ENCODE peak calls at places on chromosomes 16 and 17, in seven cellular contexts. W is adrenal gland, E is epithelial cell of esophagus, Z is foreskin fibroblast, K is GM13977, U is esophagus muscularis mucosa, C is fibroblast of mammary gland. J is an unnamed sample.

GRCh38 chr17:41992576-41992975 is 24.7 kb downstream of the DNAJC7 start:
- DNase-seq in W (no peak), K (no peak), E (no peak), Z (no peak), U (no peak), C (no peak), J (no peak)

GRCh38 chr17:72165202-72165972 is 44.6 kb downstream of the SOX9 start:
- DNase-seq in Z (no peak), K (no peak), E (no peak), U (no peak), W (no peak), C (no peak), J (no peak)

GRCh38 chr17:27343294-27343693 is 49.4 kb downstream of the WSB1 start:
- DNase-seq in C (no peak), U (no peak), W (no peak), E (no peak), Z (no peak), K (no peak), J (no peak)

GRCh38 chr17:13374203-13375143 is 227.3 kb downstream of the HS3ST3A1 start:
- DNase-seq in C (no peak), K (no peak), U (no peak), W (no peak), E (no peak), Z (no peak), J (no peak)

GRCh38 chr16:774086-775001 is 13.8 kb downstream of the MSLN start:
- DNase-seq in Z (no peak), W (no peak), C (no peak), U (no peak), K (no peak), E (no peak), J (no peak)

GRCh38 chr17:15931394-15931793 is 13.5 kb upstream of the ADORA2B start:
- DNase-seq in U (no peak), Z (no peak), W (no peak), K (no peak), E (no peak), C (no peak), J (no peak)

GRCh38 chr17:80481284-80482057 is 5.1 kb upstream of the NPTX1 start:
- DNase-seq in U (no peak), W (peak; percentile 62), K (no peak), Z (no peak), E (no peak), C (no peak), J (no peak)

GRCh38 chr16:35188288-35189155 is 1729.1 kb downstream of the TP53TG3F start:
- DNase-seq in U (peak; percentile 90), C (no peak), E (peak; percentile 40), W (no peak), Z (no peak), K (no peak), J (peak; percentile 7)

GRCh38 chr17:17363638-17364337 is 60.6 kb downstream of the NT5M start:
- DNase-seq in K (no peak), E (no peak), Z (no peak), C (no peak), W (no peak), U (no peak), J (no peak)

GRCh38 chr16:31114468-31114867 is 3.0 kb upstream of the KAT8 start:
- DNase-seq in U (no peak), Z (no peak), W (no peak), E (no peak), K (no peak), C (peak; percentile 24), J (no peak)

GRCh38 chr17:70420876-70421445 is 251.6 kb downstream of the KCNJ2 start:
- DNase-seq in K (no peak), E (peak; percentile 30), C (peak; percentile 2), U (no peak), W (no peak), Z (no peak), J (no peak)

GRCh38 chr16:78770353-78771091 is 671.1 kb downstream of the WWOX start:
- DNase-seq in Z (no peak), K (peak; percentile 66), E (peak; percentile 6), U (no peak), C (peak; percentile 39), W (peak; percentile 91), J (no peak)

GRCh38 chr16:10729649-10730048 is 14.0 kb upstream of the NUBP1 start:
- DNase-seq in U (peak; percentile 85), E (peak; percentile 66), C (peak; percentile 75), W (peak; percentile 83), Z (peak; percentile 45), K (no peak), J (peak; percentile 41)

GRCh38 chr17:61475726-61476125 is 23.5 kb downstream of the TBX4 start:
- DNase-seq in E (peak; percentile 85), Z (peak; percentile 79), U (no peak), C (peak; percentile 59), K (no peak), W (no peak), J (peak; percentile 45)

GRCh38 chr17:5711344-5711743 is 127.0 kb upstream of the NLRP1 start:
- DNase-seq in W (no peak), C (no peak), U (no peak), E (no peak), Z (no peak), K (no peak), J (no peak)

GRCh38 chr16:68512183-68512582 is 26.9 kb upstream of the ZFP90 start:
- DNase-seq in E (no peak), W (no peak), C (no peak), K (no peak), Z (no peak), U (no peak), J (no peak)

GRCh38 chr17:39903158-39903884 is 15.1 kb downstream of the GSDMB start:
- DNase-seq in C (peak; percentile 78), K (no peak), U (no peak), E (no peak), Z (no peak), W (no peak), J (no peak)
- TF ChIP-seq CTCF in C (no peak), K (no peak), U (no peak), E (no peak), Z (no peak), W (no peak), J (no peak)

GRCh38 chr16:81261049-81261648 is 22.7 kb downstream of the BCO1 start:
- DNase-seq in C (peak; percentile 24), E (peak; percentile 42), Z (no peak), K (peak; percentile 49), U (no peak), W (peak; percentile 27), J (no peak)
- TF ChIP-seq CTCF in C (peak; percentile 88), E (peak; percentile 71), Z (peak; percentile 66), K (peak; percentile 62), U (peak; percentile 66), W (peak; percentile 51), J (peak; percentile 86)

GRCh38 chr17:30565073-30565935 is 88.1 kb downstream of the GOSR1 start:
- DNase-seq in E (peak; percentile 57), W (no peak), C (no peak), U (no peak), K (no peak), Z (no peak), J (peak; percentile 17)
- TF ChIP-seq CTCF in E (no peak), W (no peak), C (no peak), U (no peak), K (no peak), Z (no peak), J (peak; percentile 34)

DNA sequence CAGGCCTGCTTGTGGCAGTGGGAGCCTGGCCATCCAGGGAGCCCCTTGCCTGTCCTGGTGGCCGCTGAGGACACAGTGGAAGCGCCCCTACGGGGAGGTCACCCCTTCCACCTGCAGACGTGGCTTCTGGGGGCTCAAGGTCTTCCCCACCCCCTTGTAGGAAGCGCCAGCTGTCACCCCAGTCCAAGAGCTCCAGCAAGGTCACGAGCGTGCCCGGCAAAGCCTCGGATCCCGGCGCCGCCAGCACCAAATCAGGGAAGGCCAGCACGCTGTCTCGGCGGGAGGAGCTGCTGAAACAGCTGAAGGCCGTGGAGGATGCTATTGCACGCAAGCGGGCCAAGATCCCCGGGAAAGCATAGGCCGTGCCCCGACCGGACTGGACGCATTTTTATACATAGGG is 7.4 kb upstream of the IL17C start:
- DNase-seq in U (no peak), C (no peak), K (no peak), E (no peak), W (peak; percentile 52), Z (no peak), J (no peak)
- TF ChIP-seq CTCF in U (no peak), C (no peak), K (no peak), E (no peak), W (no peak), Z (no peak), J (no peak)

GRCh38 chr17:39105705-39106104 is 45.7 kb downstream of the PLXDC1 start:
- DNase-seq in Z (no peak), C (no peak), E (no peak), U (no peak), K (no peak), W (no peak), J (no peak)

GRCh38 chr17:39108976-39109375 is 42.5 kb downstream of the PLXDC1 start:
- DNase-seq in Z (no peak), W (no peak), U (no peak), C (no peak), K (no peak), E (no peak), J (no peak)

GRCh38 chr17:39110435-39111136 is 40.9 kb downstream of the PLXDC1 start:
- DNase-seq in C (no peak), W (no peak), K (no peak), E (no peak), Z (no peak), U (no peak), J (no peak)

GRCh38 chr17:39107141-39107540 is 44.3 kb downstream of the PLXDC1 start:
- DNase-seq in E (no peak), U (no peak), W (no peak), C (no peak), Z (no peak), K (no peak), J (no peak)

GRCh38 chr17:39107973-39108372 is 43.5 kb downstream of the PLXDC1 start:
- DNase-seq in C (no peak), E (no peak), Z (no peak), W (no peak), U (no peak), K (no peak), J (no peak)
- TF ChIP-seq CTCF in C (no peak), E (no peak), Z (no peak), W (no peak), U (no peak), K (no peak), J (no peak)

DNA sequence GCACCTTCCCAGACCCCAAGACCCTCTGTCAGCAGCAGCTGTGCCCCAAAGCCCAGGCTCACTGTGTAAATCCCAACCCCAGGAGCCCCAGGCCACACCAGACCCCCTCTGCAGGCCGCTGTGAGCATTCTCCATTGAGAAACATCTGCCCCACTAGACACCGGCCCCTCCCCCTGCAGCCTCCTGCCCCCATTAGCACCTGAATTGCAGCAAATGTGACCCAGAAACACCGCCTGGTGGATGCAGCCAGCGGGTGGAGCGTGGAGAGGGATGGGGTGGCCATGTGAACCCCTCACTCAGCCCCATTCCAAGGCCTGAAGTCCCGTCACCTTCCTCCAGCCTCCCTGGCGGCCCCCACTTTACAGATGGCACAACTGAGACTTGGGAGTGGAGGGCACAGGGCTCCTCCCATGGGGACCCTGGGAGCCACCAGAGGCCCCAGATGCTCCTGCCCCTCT is 2.2 kb downstream of the UBALD1 start:
- DNase-seq in C (no peak), Z (no peak), W (no peak), K (no peak), E (no peak), U (no peak), J (no peak)
- TF ChIP-seq CTCF in C (no peak), Z (no peak), W (no peak), K (no peak), E (no peak), U (no peak), J (no peak)

J was measured in HFFc6.